ENCODE peak calls at places on chromosomes 6 and 20, in five cellular contexts. E is CD8-positive, alpha-beta T cell; B is fibroblast of mammary gland; Y is HL-60; O is breast epithelium. J is an unnamed sample.

GRCh38 chr20:50294164-50295088 is 103.8 kb downstream of the CEBPB start:
- DNase-seq in E (no peak), B (no peak), Y (no peak), O (no peak), J (no peak)

GRCh38 chr6:164409309-164410009 is 899.9 kb downstream of the C6orf118 start:
- DNase-seq in E (no peak), B (no peak), Y (no peak), O (no peak), J (no peak)

GRCh38 chr6:97198181-97198580 is 84.8 kb downstream of the MMS22L start:
- DNase-seq in E (no peak), B (no peak), Y (no peak), O (no peak), J (no peak)

GRCh38 chr6:75103411-75103810 is 102.4 kb downstream of the COL12A1 start:
- DNase-seq in E (no peak), B (no peak), Y (no peak), O (no peak), J (no peak)

GRCh38 chr20:6265204-6265904 is 142.5 kb upstream of the FERMT1 start:
- DNase-seq in E (no peak), B (peak; percentile 60), Y (peak; percentile 7), O (no peak), J (peak; percentile 19)

GRCh38 chr6:108764580-108764950 is 83.7 kb upstream of the ARMC2 start:
- DNase-seq in E (no peak), B (no peak), Y (no peak), O (no peak), J (no peak)

GRCh38 chr6:7235712-7236311 is 77.2 kb downstream of the SSR1 start:
- DNase-seq in E (no peak), B (no peak), Y (no peak), O (peak; percentile 75), J (no peak)

GRCh38 chr20:1061484-1062221 is 56.7 kb upstream of the PSMF1 start:
- DNase-seq in E (no peak), B (no peak), Y (no peak), O (no peak), J (no peak)

GRCh38 chr6:143060806-143061596 is at the start of gene AIG1:
- DNase-seq in E (peak; percentile 77), B (no peak), Y (peak; percentile 68), O (peak; percentile 62), J (no peak)

GRCh38 chr6:133889557-133890301 is 816 bp downstream of the TCF21 start:
- DNase-seq in E (no peak), B (no peak), Y (no peak), O (no peak), J (no peak)

GRCh38 chr6:24720131-24720603 is 1.2 kb upstream of the C6orf62 start:
- DNase-seq in E (peak; percentile 87), B (peak; percentile 34), Y (peak; percentile 57), O (peak; percentile 39), J (peak; percentile 62)

GRCh38 chr6:125780540-125781306 is 10.0 kb upstream of the NCOA7 start:
- DNase-seq in E (peak; percentile 79), B (peak; percentile 74), Y (peak; percentile 80), O (peak; percentile 34), J (peak; percentile 56)

GRCh38 chr20:2692036-2692885 is at the start of gene EBF4:
- DNase-seq in E (peak; percentile 59), B (peak; percentile 15), Y (no peak), O (peak; percentile 23), J (peak; percentile 59)

GRCh38 chr20:62056377-62056776 is 9.3 kb downstream of the TAF4 start:
- DNase-seq in E (no peak), B (no peak), Y (no peak), O (no peak), J (no peak)

GRCh38 chr6:48535569-48535968 is 424.6 kb upstream of the PTCHD4 start:
- DNase-seq in E (no peak), B (peak; percentile 90), Y (peak; percentile 4), O (no peak), J (no peak)

GRCh38 chr6:105051941-105052471 is 95.1 kb downstream of the LIN28B start:
- DNase-seq in E (no peak), B (peak; percentile 30), Y (no peak), O (no peak), J (no peak)

GRCh38 chr20:35963878-35964277 is 4.5 kb upstream of the CNBD2 start:
- DNase-seq in E (no peak), B (no peak), Y (no peak), O (no peak), J (no peak)

GRCh38 chr20:38536310-38536709 is 44.7 kb upstream of the ADIG start:
- DNase-seq in E (no peak), B (peak; percentile 76), Y (no peak), O (no peak), J (no peak)

GRCh38 chr6:87139236-87139635 is 16.1 kb upstream of the ZNF292 start:
- DNase-seq in E (no peak), B (peak; percentile 68), Y (peak; percentile 52), O (no peak), J (peak; percentile 66)

GRCh38 chr6:116476021-116476678 is 15.0 kb downstream of the CALHM6 start:
- DNase-seq in E (no peak), B (peak; percentile 29), Y (peak; percentile 84), O (no peak), J (peak; percentile 72)

GRCh38 chr6:73455865-73456629 is 4.0 kb upstream of the CGAS start:
- DNase-seq in E (no peak), B (peak; percentile 25), Y (peak; percentile 71), O (no peak), J (no peak)

GRCh38 chr6:163118941-163119340 is 295.6 kb upstream of the QKI start:
- DNase-seq in E (no peak), B (no peak), Y (no peak), O (no peak), J (no peak)

GRCh38 chr6:32845381-32845884 is 1.6 kb upstream of the PSMB8 start:
- DNase-seq in E (peak; percentile 73), B (no peak), Y (peak; percentile 90), O (no peak), J (peak; percentile 43)

GRCh38 chr6:42156638-42157037 is 14.2 kb upstream of the C6orf132 start:
- DNase-seq in E (no peak), B (no peak), Y (no peak), O (no peak), J (no peak)

GRCh38 chr6:34511923-34512737 is 44.0 kb downstream of the SPDEF start:
- DNase-seq in E (no peak), B (no peak), Y (no peak), O (no peak), J (no peak)

GRCh38 chr6:89413006-89413400 is 930 bp upstream of the RRAGD start:
- DNase-seq in E (no peak), B (no peak), Y (peak; percentile 30), O (peak; percentile 62), J (no peak)

GRCh38 chr6:142357879-142358278 is 56.1 kb downstream of the ADGRG6 start:
- DNase-seq in E (no peak), B (peak; percentile 15), Y (no peak), O (no peak), J (no peak)

GRCh38 chr6:10359581-10359980 is 55.3 kb downstream of the TFAP2A start:
- DNase-seq in E (no peak), B (no peak), Y (no peak), O (no peak), J (no peak)

GRCh38 chr20:32751309-32752020 is 8.2 kb upstream of the COMMD7 start:
- DNase-seq in E (no peak), B (no peak), Y (no peak), O (no peak), J (no peak)

GRCh38 chr6:36353411-36353915 is 16.8 kb upstream of the BNIP5 start:
- DNase-seq in E (no peak), B (peak; percentile 86), Y (no peak), O (no peak), J (no peak)

GRCh38 chr6:116648161-116648560 is 20.4 kb downstream of the ZUP1 start:
- DNase-seq in E (no peak), B (no peak), Y (no peak), O (no peak), J (no peak)

GRCh38 chr20:13280609-13281324 is 59.7 kb downstream of the ISM1 start:
- DNase-seq in E (no peak), B (no peak), Y (peak; percentile 2), O (no peak), J (no peak)

GRCh38 chr20:24470782-24471582 is 1.6 kb downstream of the SYNDIG1 start:
- DNase-seq in E (no peak), B (no peak), Y (no peak), O (no peak), J (no peak)

GRCh38 chr6:167495506-167496391 is 170.9 kb downstream of the TTLL2 start:
- DNase-seq in E (no peak), B (no peak), Y (no peak), O (no peak), J (no peak)
- TF ChIP-seq CTCF in E (no peak), B (no peak), Y (no peak), O (no peak), J (no peak)

DNA sequence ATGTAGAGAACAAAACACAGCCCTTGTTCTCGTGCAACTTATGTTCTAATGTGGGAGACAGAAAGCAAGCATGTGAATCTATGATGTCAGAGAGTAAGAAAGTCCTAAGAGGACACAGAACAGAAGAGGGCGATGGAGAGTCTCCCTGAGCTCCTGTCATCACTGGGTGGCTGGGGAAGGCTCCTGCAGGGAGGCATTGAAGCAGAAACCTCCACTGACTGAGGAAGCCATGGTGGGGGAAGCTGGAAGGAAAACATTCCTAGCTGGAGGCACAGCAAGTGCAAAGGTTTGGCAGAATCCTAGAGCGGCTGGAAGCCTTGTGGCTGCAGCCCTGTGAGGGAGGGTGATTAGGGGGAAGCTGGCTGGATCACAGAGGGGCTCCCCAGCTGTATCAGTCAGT is 248.0 kb downstream of the CDH26 start:
- DNase-seq in E (no peak), B (peak; percentile 57), Y (peak; percentile 63), O (no peak), J (peak; percentile 39)
- TF ChIP-seq CTCF in E (no peak), B (peak; percentile 60), Y (peak; percentile 59), O (no peak), J (no peak)

GRCh38 chr6:56388414-56388752 is 141.0 kb upstream of the COL21A1 start:
- DNase-seq in E (no peak), B (no peak), Y (no peak), O (no peak), J (no peak)

GRCh38 chr6:56396435-56396834 is 149.1 kb upstream of the COL21A1 start:
- DNase-seq in E (no peak), B (no peak), Y (no peak), O (no peak), J (no peak)

GRCh38 chr6:56399672-56400263 is 152.4 kb upstream of the COL21A1 start:
- DNase-seq in E (no peak), B (no peak), Y (no peak), O (no peak), J (no peak)

GRCh38 chr6:56399250-56399671 is 151.9 kb upstream of the COL21A1 start:
- DNase-seq in E (no peak), B (peak; percentile 26), Y (no peak), O (no peak), J (no peak)

GRCh38 chr6:56393615-56394612 is 146.5 kb upstream of the COL21A1 start:
- DNase-seq in E (no peak), B (no peak), Y (no peak), O (no peak), J (no peak)
- TF ChIP-seq CTCF in E (no peak), B (no peak), Y (no peak), O (no peak), J (no peak)

GRCh38 chr20:51679254-51679921 is 88.8 kb downstream of the ATP9A start:
- DNase-seq in E (no peak), B (no peak), Y (no peak), O (no peak), J (no peak)

GRCh38 chr20:51680067-51680749 is 88.0 kb downstream of the ATP9A start:
- DNase-seq in E (no peak), B (no peak), Y (no peak), O (no peak), J (no peak)

GRCh38 chr20:51678041-51678697 is 90.0 kb downstream of the ATP9A start:
- DNase-seq in E (no peak), B (no peak), Y (no peak), O (peak; percentile 36), J (no peak)
- TF ChIP-seq CTCF in E (no peak), B (no peak), Y (no peak), O (no peak), J (no peak)